ENCODE peak calls at places on chromosome 7, in nine cellular contexts. I, Z, J, K, B, S, C, V and O are unnamed samples. For H3K4me1 and H3K9me3, the result is how much of the 10 kb centered on the place peaks cover.

GRCh38 chr7:17660116-17660515 is 280.2 kb downstream of the SNX13 start:
- DNase-seq in I (no peak), Z (no peak), J (no peak), K (peak), B (peak), S (no peak), C (peak), V (no peak), O (no peak)

GRCh38 chr7:73941836-73942551 is 81.0 kb downstream of the TMEM270 start:
- DNase-seq in I (peak), Z (no peak), J (no peak), K (no peak), B (peak), S (no peak), C (peak), V (no peak), O (no peak)

GRCh38 chr7:95342642-95343252 is 18.4 kb upstream of the PON1 start:
- DNase-seq in I (no peak), Z (no peak), J (no peak), K (no peak), B (no peak), S (no peak), C (no peak), V (no peak), O (no peak)

GRCh38 chr7:94700926-94701554 is 45.1 kb upstream of the SGCE start:
- DNase-seq in I (peak), Z (no peak), J (no peak), K (peak), B (no peak), S (no peak), C (peak), V (no peak), O (no peak)

GRCh38 chr7:73742338-73742752 is 3.7 kb upstream of the ABHD11 start:
- DNase-seq in I (no peak), Z (no peak), J (no peak), K (no peak), B (no peak), S (no peak), C (no peak), V (no peak), O (no peak)

GRCh38 chr7:20665096-20665495 is 49.6 kb downstream of the ABCB5 start:
- DNase-seq in I (no peak), Z (no peak), J (no peak), K (no peak), B (no peak), S (no peak), C (no peak), V (no peak), O (no peak)

GRCh38 chr7:116483271-116483942 is 16.1 kb upstream of the CAV2 start:
- DNase-seq in I (no peak), Z (no peak), J (no peak), K (peak), B (no peak), S (no peak), C (peak), V (no peak), O (no peak)

GRCh38 chr7:131896189-131896855 is 339.9 kb upstream of the PODXL start:
- DNase-seq in I (no peak), Z (no peak), J (no peak), K (no peak), B (no peak), S (no peak), C (no peak), V (no peak), O (no peak)

GRCh38 chr7:80478683-80479082 is 33.2 kb downstream of the GNAT3 start:
- DNase-seq in I (peak), Z (no peak), J (no peak), K (peak), B (peak), S (no peak), C (peak), V (no peak), O (no peak)

GRCh38 chr7:80485721-80486120 is 26.1 kb downstream of the GNAT3 start:
- DNase-seq in I (no peak), Z (no peak), J (no peak), K (peak), B (no peak), S (no peak), C (peak), V (no peak), O (no peak)

GRCh38 chr7:80480566-80480965 is 31.3 kb downstream of the GNAT3 start:
- DNase-seq in I (no peak), Z (no peak), J (no peak), K (no peak), B (no peak), S (no peak), C (peak), V (no peak), O (no peak)

GRCh38 chr7:80482938-80483337 is 28.9 kb downstream of the GNAT3 start:
- DNase-seq in I (no peak), Z (no peak), J (no peak), K (no peak), B (no peak), S (no peak), C (no peak), V (no peak), O (no peak)

GRCh38 chr7:80481196-80481884 is 30.5 kb downstream of the GNAT3 start:
- DNase-seq in I (peak), Z (no peak), J (peak), K (no peak), B (peak), S (no peak), C (no peak), V (no peak), O (no peak)
- H3K27ac ChIP-seq in I (peak), Z (no peak), J (no peak), K (no peak), B (no peak), S (no peak), C (no peak), V (no peak), O (no peak)

DNA sequence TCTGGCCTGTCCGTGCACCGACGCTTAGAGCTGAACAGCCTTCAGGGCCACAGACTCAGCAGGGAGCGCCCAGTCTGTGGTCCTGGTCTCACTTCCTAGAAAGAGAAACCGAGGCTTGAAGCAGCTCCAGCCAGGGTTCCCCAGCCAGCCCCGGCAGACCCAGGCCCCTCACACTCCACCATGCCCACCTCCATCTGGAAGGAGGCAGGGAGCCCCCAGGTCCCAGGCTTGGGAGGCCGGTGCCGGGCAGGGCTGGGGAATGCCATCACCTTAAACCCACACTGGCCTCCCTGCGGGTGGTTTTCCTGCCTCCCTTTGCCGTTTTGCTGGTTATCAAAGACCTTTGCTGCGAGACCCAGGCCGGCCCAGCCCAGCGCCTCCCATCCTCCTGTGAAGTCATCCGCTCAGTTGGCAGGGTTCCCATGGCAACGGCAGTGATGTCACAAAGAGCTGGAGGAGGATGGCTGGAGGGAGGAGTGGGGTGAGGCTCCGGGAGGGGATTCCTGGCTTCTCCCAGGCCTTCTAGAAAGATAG is 24.0 kb downstream of the ELFN1 start:
- DNase-seq in I (peak), Z (peak), J (no peak), K (peak), B (peak), S (peak), C (peak), V (peak), O (peak)
- H3K4me1 ChIP-seq in I (under half), Z (under half), J (under half), K (under half), B (under half), S (under half), C (under half), V (under half), O (under half)

GRCh38 chr7:157828881-157829280 is 492.1 kb downstream of the DNAJB6 start:
- DNase-seq in I (no peak), Z (no peak), J (no peak), K (no peak), B (no peak), S (no peak), C (no peak), V (no peak), O (no peak)

GRCh38 chr7:157828190-157828589 is 491.4 kb downstream of the DNAJB6 start:
- DNase-seq in I (no peak), Z (no peak), J (no peak), K (no peak), B (no peak), S (no peak), C (no peak), V (no peak), O (no peak)

GRCh38 chr7:157830331-157830730 is 493.5 kb downstream of the DNAJB6 start:
- DNase-seq in I (no peak), Z (no peak), J (no peak), K (no peak), B (no peak), S (no peak), C (no peak), V (no peak), O (no peak)

GRCh38 chr7:157827863-157828160 is 491.0 kb downstream of the DNAJB6 start:
- DNase-seq in I (no peak), Z (no peak), J (no peak), K (no peak), B (no peak), S (no peak), C (no peak), V (no peak), O (no peak)

GRCh38 chr7:157829491-157829890 is 492.7 kb downstream of the DNAJB6 start:
- DNase-seq in I (no peak), Z (no peak), J (no peak), K (no peak), B (no peak), S (no peak), C (no peak), V (no peak), O (no peak)
- H3K9me3 ChIP-seq in I (under half), Z (under half), J (under half), K (under half), B (under half), S (under half), C (half or more), V (under half), O (under half)

GRCh38 chr7:30894866-30895408 is 16.7 kb upstream of the AQP1 start:
- DNase-seq in I (peak), Z (no peak), J (no peak), K (no peak), B (no peak), S (no peak), C (no peak), V (no peak), O (no peak)
- H3K27ac ChIP-seq in I (no peak), Z (peak), J (no peak), K (no peak), B (no peak), S (no peak), C (no peak), V (peak), O (no peak)

GRCh38 chr7:135795846-135796570 is 47.4 kb upstream of the FAM180A start:
- DNase-seq in I (no peak), Z (no peak), J (no peak), K (peak), B (no peak), S (no peak), C (no peak), V (no peak), O (no peak)
- H3K4me1 ChIP-seq in I (under half), Z (under half), J (under half), K (under half), B (under half), S (under half), C (under half), V (under half), O (under half)

GRCh38 chr7:64990936-64991335 is at the start of gene ZNF117:
- DNase-seq in I (no peak), Z (no peak), J (no peak), K (no peak), B (no peak), S (no peak), C (no peak), V (no peak), O (no peak)
- H3K9me3 ChIP-seq in I (under half), Z (under half), J (under half), K (under half), B (under half), S (under half), C (under half), V (under half), O (under half)

DNA sequence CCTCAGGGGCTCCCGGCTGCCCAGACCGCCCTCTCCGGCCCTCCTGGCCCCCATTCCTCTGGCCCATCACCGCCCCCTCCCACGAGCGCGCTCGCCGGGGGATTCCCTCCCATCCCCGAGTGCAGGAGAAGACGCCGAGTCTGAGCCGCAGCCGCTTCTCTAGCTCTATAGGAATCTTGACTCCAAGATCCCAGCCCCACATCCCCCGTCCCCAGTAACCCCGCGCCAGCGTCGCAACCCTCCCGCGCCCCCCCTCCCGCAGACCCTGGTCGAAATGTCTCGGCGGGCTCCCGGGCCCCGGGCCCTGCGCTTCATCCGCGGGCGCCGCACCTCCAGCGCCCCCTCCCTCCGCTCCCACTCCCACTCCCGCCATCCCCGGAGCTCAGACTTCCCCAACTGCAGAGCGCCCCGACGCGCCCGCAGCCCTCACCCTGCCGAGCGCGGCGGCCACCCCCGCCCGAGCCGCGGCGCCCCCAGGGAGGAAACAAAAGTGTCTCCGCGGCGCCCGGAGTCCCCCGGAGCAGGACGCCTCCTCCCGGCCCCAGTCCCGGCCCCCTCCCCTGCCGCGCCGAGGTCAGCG is 517 bp downstream of the ELMO1 start:
- DNase-seq in I (no peak), Z (no peak), J (no peak), K (no peak), B (peak), S (peak), C (no peak), V (no peak), O (no peak)
- H3K27ac ChIP-seq in I (no peak), Z (peak), J (no peak), K (no peak), B (no peak), S (peak), C (no peak), V (peak), O (peak)

GRCh38 chr7:120165231-120165630 is 107.7 kb upstream of the KCND2 start:
- DNase-seq in I (no peak), Z (no peak), J (no peak), K (no peak), B (peak), S (no peak), C (no peak), V (no peak), O (no peak)

GRCh38 chr7:120170849-120171248 is 102.1 kb upstream of the KCND2 start:
- DNase-seq in I (peak), Z (peak), J (no peak), K (peak), B (peak), S (no peak), C (peak), V (no peak), O (no peak)

GRCh38 chr7:120171406-120171805 is 101.6 kb upstream of the KCND2 start:
- DNase-seq in I (peak), Z (no peak), J (no peak), K (no peak), B (no peak), S (no peak), C (no peak), V (no peak), O (no peak)

GRCh38 chr7:120168066-120168465 is 104.9 kb upstream of the KCND2 start:
- DNase-seq in I (no peak), Z (peak), J (no peak), K (peak), B (peak), S (no peak), C (peak), V (no peak), O (no peak)

DNA sequence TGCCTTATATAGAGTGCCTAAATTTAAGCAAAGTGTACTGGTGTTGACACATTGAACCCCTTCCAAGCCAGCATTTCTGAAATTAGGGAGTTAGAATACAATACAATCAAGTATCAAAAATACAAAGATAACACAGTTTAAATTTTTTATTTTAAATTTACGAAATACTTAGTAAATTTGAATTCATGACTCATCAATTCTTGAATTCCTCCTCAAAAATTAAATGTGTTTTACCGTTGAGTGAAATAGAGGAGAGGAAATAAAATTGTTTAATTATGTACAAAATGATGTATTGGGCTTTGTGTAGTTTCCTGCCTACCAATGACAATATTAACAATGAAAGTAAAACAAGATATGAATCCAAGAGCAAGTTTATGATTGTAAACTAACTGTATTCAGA is 102.6 kb upstream of the KCND2 start:
- DNase-seq in I (no peak), Z (no peak), J (no peak), K (no peak), B (peak), S (no peak), C (no peak), V (no peak), O (no peak)
- H3K4me1 ChIP-seq in I (under half), Z (under half), J (under half), K (under half), B (under half), S (under half), C (under half), V (under half), O (under half)

GRCh38 chr7:157825325-157825724 is 488.5 kb downstream of the DNAJB6 start:
- DNase-seq in I (peak), Z (no peak), J (no peak), K (no peak), B (no peak), S (no peak), C (no peak), V (no peak), O (no peak)

GRCh38 chr7:157824011-157824818 is 487.4 kb downstream of the DNAJB6 start:
- DNase-seq in I (no peak), Z (no peak), J (no peak), K (no peak), B (no peak), S (no peak), C (no peak), V (no peak), O (no peak)

GRCh38 chr7:157822688-157823031 is 485.9 kb downstream of the DNAJB6 start:
- DNase-seq in I (no peak), Z (no peak), J (no peak), K (no peak), B (no peak), S (no peak), C (no peak), V (no peak), O (no peak)

GRCh38 chr7:157826566-157826965 is 489.8 kb downstream of the DNAJB6 start:
- DNase-seq in I (no peak), Z (no peak), J (no peak), K (no peak), B (no peak), S (no peak), C (no peak), V (no peak), O (no peak)

DNA sequence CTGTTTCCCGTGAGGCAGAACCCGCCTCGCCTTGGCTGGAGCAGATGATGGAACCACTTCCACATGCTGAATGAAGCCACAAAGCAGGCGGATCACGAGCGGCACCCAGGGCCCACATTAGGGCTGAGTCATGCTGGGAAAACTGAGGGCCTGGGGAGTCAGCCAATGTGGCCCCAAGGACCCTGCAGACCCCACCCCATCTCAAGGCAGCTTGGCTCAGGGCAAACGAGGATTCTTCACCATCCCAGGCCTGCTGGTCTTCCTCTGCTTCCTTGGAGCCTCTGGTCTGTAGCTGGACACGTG is 488.0 kb downstream of the DNAJB6 start:
- DNase-seq in I (no peak), Z (no peak), J (no peak), K (no peak), B (no peak), S (no peak), C (no peak), V (no peak), O (no peak)
- H3K9me3 ChIP-seq in I (under half), Z (under half), J (under half), K (under half), B (under half), S (under half), C (half or more), V (under half), O (under half)

DNA sequence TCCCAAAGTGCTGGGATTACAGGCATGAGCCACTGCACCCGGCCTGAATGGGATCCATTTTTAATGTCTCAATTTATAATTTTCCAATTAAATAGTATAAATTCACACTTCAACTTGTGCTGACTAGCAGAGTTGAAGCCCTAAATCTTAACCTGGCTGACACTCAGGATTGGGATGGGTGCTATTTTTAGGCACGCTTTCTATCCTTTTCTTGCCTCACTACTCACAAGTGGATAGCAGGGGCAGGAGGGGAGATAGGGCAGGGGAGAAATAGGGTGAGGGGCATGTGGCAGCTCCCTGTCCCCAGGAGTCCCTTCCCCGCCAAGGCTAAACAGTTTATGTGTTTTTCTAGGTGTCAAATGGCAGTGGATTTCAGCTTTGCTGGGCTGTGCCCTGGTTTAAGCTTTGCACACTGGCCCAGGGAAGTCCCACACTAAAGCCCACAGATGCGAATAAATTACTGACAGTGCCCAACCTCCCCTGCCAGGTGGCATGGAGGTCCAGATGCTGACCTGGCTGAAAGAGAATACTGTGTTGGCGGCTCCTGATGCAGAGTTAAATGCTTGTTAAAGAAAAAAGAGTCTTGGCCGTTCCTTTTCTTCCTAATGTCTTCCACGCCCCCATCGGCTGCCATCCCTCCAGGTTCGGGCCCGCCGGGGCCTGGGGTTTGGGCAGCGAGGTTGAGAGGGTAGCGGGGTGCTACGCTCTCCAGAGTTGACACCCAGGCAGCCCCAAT is 36.2 kb upstream of the EFCAB10 start:
- DNase-seq in I (no peak), Z (no peak), J (no peak), K (no peak), B (no peak), S (peak), C (no peak), V (no peak), O (no peak)
- H3K27ac ChIP-seq in I (no peak), Z (no peak), J (no peak), K (no peak), B (no peak), S (peak), C (no peak), V (no peak), O (peak)